ENCODE peak calls at places on chromosome 6, in ten cellular contexts. A, K, Q, P, I, C, T, Y, U and D are unnamed samples. For H3K27me3 and H3K4me1, the result is how much of the 10 kb centered on the place peaks cover.

GRCh38 chr6:41428995-41429417 is 93.6 kb downstream of the NCR2 start:
- DNase-seq in A (peak), K (peak), Q (no peak), P (peak), I (no peak), C (no peak), T (no peak), Y (peak), U (peak), D (no peak)

GRCh38 chr6:52894278-52894677 is 15.2 kb downstream of the GSTA3 start:
- DNase-seq in A (no peak), K (no peak), Q (no peak), P (no peak), I (no peak), C (no peak), T (no peak), Y (no peak), U (no peak), D (no peak)

GRCh38 chr6:161696828-161697227 is 423.0 kb upstream of the AGPAT4 start:
- DNase-seq in A (no peak), K (no peak), Q (no peak), P (no peak), I (no peak), C (peak), T (no peak), Y (no peak), U (no peak), D (no peak)

GRCh38 chr6:24052632-24053031 is 73.4 kb upstream of the NRSN1 start:
- DNase-seq in A (no peak), K (no peak), Q (no peak), P (no peak), I (no peak), C (no peak), T (no peak), Y (no peak), U (no peak), D (no peak)

GRCh38 chr6:107185570-107185969 is 70.3 kb upstream of the BEND3 start:
- DNase-seq in A (no peak), K (peak), Q (no peak), P (no peak), I (no peak), C (peak), T (no peak), Y (peak), U (no peak), D (no peak)

GRCh38 chr6:73002588-73002987 is 222.7 kb downstream of the KHDC1L start:
- DNase-seq in A (no peak), K (no peak), Q (no peak), P (no peak), I (no peak), C (no peak), T (no peak), Y (no peak), U (no peak), D (no peak)

GRCh38 chr6:123962508-123962907 is 158.8 kb downstream of the NKAIN2 start:
- DNase-seq in A (peak), K (peak), Q (peak), P (no peak), I (no peak), C (peak), T (no peak), Y (no peak), U (no peak), D (no peak)

GRCh38 chr6:111662794-111663231 is 57.1 kb upstream of the TRAF3IP2 start:
- DNase-seq in A (no peak), K (no peak), Q (no peak), P (no peak), I (no peak), C (no peak), T (no peak), Y (peak), U (no peak), D (no peak)

GRCh38 chr6:127869183-127869582 is 31.7 kb downstream of the THEMIS start:
- DNase-seq in A (no peak), K (no peak), Q (no peak), P (no peak), I (no peak), C (no peak), T (no peak), Y (no peak), U (no peak), D (no peak)

GRCh38 chr6:148524976-148525375 is 182.3 kb downstream of the SASH1 start:
- DNase-seq in A (no peak), K (peak), Q (no peak), P (no peak), I (no peak), C (no peak), T (no peak), Y (peak), U (no peak), D (no peak)

GRCh38 chr6:168015492-168016175 is 18.2 kb downstream of the KIF25 start:
- DNase-seq in A (peak), K (no peak), Q (no peak), P (no peak), I (no peak), C (no peak), T (no peak), Y (no peak), U (no peak), D (no peak)

DNA sequence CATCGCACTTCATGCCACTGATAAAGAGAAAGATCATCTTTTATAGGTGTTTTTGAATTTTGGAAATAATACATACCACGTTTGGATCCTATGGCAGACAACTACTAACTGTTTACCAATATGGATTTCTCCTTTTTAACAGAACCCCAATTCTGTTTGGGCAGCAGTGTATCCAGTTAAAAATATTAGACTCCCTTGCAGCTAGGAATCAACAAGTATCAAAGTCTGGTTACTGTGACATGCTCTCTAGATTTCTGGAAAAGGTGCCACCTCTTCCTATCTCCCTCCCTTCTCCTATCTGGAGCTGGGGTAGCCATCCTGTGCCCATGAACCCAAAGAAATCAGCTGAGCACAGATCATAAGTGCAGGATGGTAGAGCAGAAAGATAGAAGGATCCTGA is 54.1 kb upstream of the DTNBP1 start:
- DNase-seq in A (no peak), K (no peak), Q (no peak), P (no peak), I (no peak), C (no peak), T (no peak), Y (no peak), U (no peak), D (no peak)
- H3K27me3 ChIP-seq in A (under half), K (under half), Q (under half), P (under half), I (under half), C (under half), T (under half), Y (under half), U (under half), D (under half)

DNA sequence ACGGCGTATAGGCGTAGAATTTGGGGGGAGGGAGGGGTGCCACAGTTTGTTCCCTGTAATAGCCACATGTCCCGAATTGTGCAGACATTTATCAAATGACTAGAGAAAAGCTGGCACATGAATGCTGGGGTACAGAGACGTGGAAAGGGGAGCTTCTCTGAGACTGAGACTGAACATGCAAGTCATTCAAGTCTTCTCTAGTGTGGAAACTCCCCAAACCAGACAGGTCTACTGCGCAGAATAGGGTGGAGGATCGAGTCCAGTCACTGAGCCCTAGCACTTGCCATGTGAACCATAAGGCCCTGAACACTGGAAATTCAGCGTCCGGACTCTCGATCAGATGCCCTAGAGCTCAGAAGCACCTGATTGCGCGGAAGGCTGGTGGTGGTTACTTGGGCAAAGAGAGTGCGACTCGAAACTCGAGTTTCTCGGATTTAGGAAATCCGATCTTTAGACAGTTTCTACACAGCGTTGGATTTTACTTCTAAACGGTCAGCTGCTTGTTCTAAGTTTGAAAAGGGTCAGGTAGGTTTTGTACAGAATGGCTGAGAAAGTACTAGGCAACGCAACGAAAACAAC is 32.7 kb downstream of the TFAP2B start:
- DNase-seq in A (no peak), K (no peak), Q (no peak), P (no peak), I (no peak), C (no peak), T (no peak), Y (no peak), U (no peak), D (no peak)
- H3K4me1 ChIP-seq in A (under half), K (under half), Q (under half), P (under half), I (under half), C (under half), T (under half), Y (under half), U (under half), D (under half)

DNA sequence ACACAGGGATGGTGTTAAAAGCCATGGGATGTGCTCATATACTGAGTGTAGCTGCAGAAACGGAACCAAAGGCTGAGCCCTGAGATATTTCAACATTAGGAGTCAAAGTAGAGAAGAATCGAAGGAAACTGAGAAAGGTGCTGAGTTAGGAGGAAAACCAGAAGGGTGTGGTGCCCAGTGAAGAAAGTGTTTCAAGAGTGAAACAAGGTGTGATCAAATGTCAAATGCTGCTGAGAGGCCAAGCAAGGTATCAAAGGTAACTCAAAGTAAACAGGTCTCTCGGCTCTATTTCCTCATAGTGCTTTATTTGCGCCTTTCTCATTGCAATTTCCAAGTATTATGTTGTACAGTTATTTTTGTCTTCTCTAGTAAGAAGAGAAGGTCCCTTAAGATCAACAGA is 94.1 kb downstream of the PRDM1 start:
- DNase-seq in A (peak), K (no peak), Q (no peak), P (no peak), I (no peak), C (no peak), T (no peak), Y (no peak), U (no peak), D (no peak)
- H3K27ac ChIP-seq in A (peak), K (no peak), Q (peak), P (no peak), I (no peak), C (no peak), T (no peak), Y (no peak), U (no peak), D (no peak)

DNA sequence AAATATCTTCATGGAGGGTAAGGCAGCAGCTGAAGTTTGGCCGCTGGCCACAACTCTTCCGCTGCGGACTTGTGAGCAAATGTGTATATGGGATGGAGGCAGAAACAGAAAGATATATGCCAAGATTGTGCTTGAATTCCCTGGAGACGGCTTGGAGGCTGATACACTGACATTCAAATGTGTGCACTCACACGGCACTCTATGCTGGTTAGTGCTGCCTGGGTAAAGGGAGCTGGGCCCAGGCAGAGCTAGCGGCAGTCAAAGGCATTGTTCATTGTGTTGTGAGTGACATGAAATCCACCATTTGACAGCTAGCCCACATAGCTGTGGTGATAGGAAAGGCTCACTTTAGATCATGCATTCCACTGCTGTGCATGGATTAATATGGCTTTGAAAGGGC is 202.7 kb downstream of the CLIC5 start:
- DNase-seq in A (no peak), K (no peak), Q (no peak), P (no peak), I (no peak), C (no peak), T (no peak), Y (peak), U (no peak), D (no peak)
- H3K27me3 ChIP-seq in A (under half), K (under half), Q (under half), P (under half), I (under half), C (under half), T (under half), Y (under half), U (under half), D (under half)

GRCh38 chr6:13302751-13303667 is 25.3 kb downstream of the TBC1D7 start:
- DNase-seq in A (peak), K (peak), Q (peak), P (peak), I (peak), C (peak), T (peak), Y (peak), U (peak), D (peak)
- H3K4me1 ChIP-seq in A (under half), K (under half), Q (under half), P (under half), I (under half), C (under half), T (under half), Y (under half), U (under half), D (under half)

DNA sequence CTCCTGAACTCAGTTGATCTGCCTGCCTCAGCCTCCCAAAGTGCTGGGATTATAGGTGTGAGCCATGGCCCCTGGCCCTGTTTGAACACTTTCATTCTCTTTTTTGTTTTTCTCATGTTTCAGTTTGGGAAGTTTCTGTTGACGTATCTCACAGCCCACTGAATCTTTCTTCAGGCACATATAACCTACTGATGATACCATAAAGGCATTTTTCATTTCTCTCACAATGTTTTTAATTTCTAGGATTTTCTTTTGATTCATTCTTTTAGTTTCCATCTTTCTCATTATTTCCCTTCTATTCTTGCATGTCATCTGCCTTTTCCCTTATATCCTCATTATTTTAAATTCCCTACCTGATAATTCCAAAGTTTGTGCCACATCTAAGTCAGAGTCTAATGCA is 58.5 kb upstream of the EZR start:
- DNase-seq in A (no peak), K (no peak), Q (no peak), P (no peak), I (no peak), C (no peak), T (no peak), Y (no peak), U (no peak), D (no peak)
- H3K27ac ChIP-seq in A (no peak), K (no peak), Q (no peak), P (no peak), I (no peak), C (no peak), T (no peak), Y (no peak), U (no peak), D (no peak)